ENCODE peak calls at places on chromosomes 2 and 18, in five cellular contexts. H is cardiac muscle cell; I is adrenal gland; V is GM23248; C is stimulated activated CD4-positive, alpha-beta T cell treated with anti-CD3 and anti-CD28 coated beads, Interleukin-1b, Interleukin-23, amount 100 ng/mL, for 24 hours. E is an unnamed sample.

GRCh38 chr2:86292571-86293515 is 44.6 kb downstream of the REEP1 start:
- DNase-seq in H (no peak), I (no peak), V (no peak), C (no peak), E (no peak)

GRCh38 chr18:79454034-79454735 is 58.5 kb downstream of the NFATC1 start:
- DNase-seq in H (no peak), I (no peak), V (peak), C (no peak), E (no peak)

GRCh38 chr2:13676269-13676668 is 956.2 kb upstream of the LRATD1 start:
- DNase-seq in H (no peak), I (no peak), V (peak), C (no peak), E (no peak)

GRCh38 chr2:239918749-239919148 is 106.4 kb downstream of the NDUFA10 start:
- DNase-seq in H (no peak), I (peak), V (no peak), C (no peak), E (no peak)

GRCh38 chr2:73218298-73218697 is 4.3 kb downstream of the SMYD5 start:
- DNase-seq in H (no peak), I (no peak), V (peak), C (no peak), E (no peak)

GRCh38 chr2:190809876-190810525 is 70.6 kb upstream of the GLS start:
- DNase-seq in H (no peak), I (no peak), V (no peak), C (no peak), E (no peak)

GRCh38 chr2:241564596-241565411 is 6.3 kb downstream of the BOK start:
- DNase-seq in H (no peak), I (no peak), V (peak), C (no peak), E (no peak)

GRCh38 chr2:72892506-72893173 is 5.4 kb downstream of the SPR start:
- DNase-seq in H (peak), I (peak), V (peak), C (peak), E (no peak)

GRCh38 chr2:168426861-168427260 is 29.2 kb upstream of the CERS6 start:
- DNase-seq in H (no peak), I (no peak), V (no peak), C (no peak), E (no peak)

GRCh38 chr2:121902171-121902591 is 146.7 kb downstream of the TSN start:
- DNase-seq in H (no peak), I (no peak), V (peak), C (no peak), E (no peak)

GRCh38 chr2:168643979-168644378 is 158.5 kb upstream of the NOSTRIN start:
- DNase-seq in H (no peak), I (no peak), V (no peak), C (no peak), E (no peak)

GRCh38 chr2:70029814-70030409 is 57.4 kb upstream of the PCBP1 start:
- DNase-seq in H (peak), I (peak), V (peak), C (no peak), E (no peak)

GRCh38 chr2:141386168-141386567 is 744.6 kb downstream of the LRP1B start:
- DNase-seq in H (no peak), I (no peak), V (no peak), C (no peak), E (no peak)

GRCh38 chr18:23099621-23100020 is 35.7 kb upstream of the CABLES1 start:
- DNase-seq in H (no peak), I (no peak), V (no peak), C (no peak), E (no peak)

GRCh38 chr2:128499367-128500135 is 180.9 kb upstream of the HS6ST1 start:
- DNase-seq in H (no peak), I (peak), V (no peak), C (no peak), E (no peak)

GRCh38 chr2:73110622-73111299 is 2.0 kb downstream of the RAB11FIP5 start:
- DNase-seq in H (no peak), I (no peak), V (peak), C (no peak), E (no peak)

GRCh38 chr18:3808985-3809780 is 359.2 kb downstream of the TGIF1 start:
- DNase-seq in H (no peak), I (no peak), V (peak), C (no peak), E (no peak)

GRCh38 chr2:163736433-163737168 is 793 bp upstream of the FIGN start:
- DNase-seq in H (peak), I (peak), V (peak), C (no peak), E (no peak)

GRCh38 chr2:46252891-46253659 is 44.1 kb upstream of the EPAS1 start:
- DNase-seq in H (peak), I (no peak), V (peak), C (no peak), E (no peak)

GRCh38 chr2:15357922-15358321 is 203.2 kb downstream of the NBAS start:
- DNase-seq in H (no peak), I (no peak), V (no peak), C (no peak), E (no peak)

E was measured in GM18507.